ENCODE peak calls at places on chromosomes 1 and 21, in ten cellular contexts. One of them, this sample, is unnamed.
A peak's percentile ranks its signal among the peaks of the same experiment; 100 is the strongest.

GRCh38 chr1:205488074-205488723 is 16.3 kb upstream of the CDK18 start:
- DNase-seq in stimulated activated CD4-positive, alpha-beta T cell treated with anti-CD3 and anti-CD28 coated beads, TNF-alpha, amount 100 ng/mL, for 24 hours: peak; percentile 20
- DNase-seq in RCC 7860: peak; percentile 42
- DNase-seq in psoas muscle: no peak
- DNase-seq in HAP-1: peak; percentile 74
- DNase-seq in heart left ventricle: peak; percentile 51
- DNase-seq in stimulated activated naive CD8-positive, alpha-beta T cell treated with anti-CD3 and anti-CD28 coated beads, Interleukin-15, Interleukin-2, amounts not matched to agents 100 U/mL and 50 U/mL, for 24 hours: peak; percentile 63
- DNase-seq in T-helper 1 cell: no peak
- DNase-seq in MV-4-11: peak; percentile 62
- DNase-seq in HTR-8/SVneo: peak; percentile 88
- DNase-seq in this sample: peak; percentile 69

GRCh38 chr1:201763439-201764140 is 65.4 kb upstream of the IPO9 start:
- DNase-seq in stimulated activated CD4-positive, alpha-beta T cell treated with anti-CD3 and anti-CD28 coated beads, TNF-alpha, amount 100 ng/mL, for 24 hours: no peak
- DNase-seq in RCC 7860: no peak
- DNase-seq in psoas muscle: no peak
- DNase-seq in HAP-1: no peak
- DNase-seq in heart left ventricle: no peak
- DNase-seq in stimulated activated naive CD8-positive, alpha-beta T cell treated with anti-CD3 and anti-CD28 coated beads, Interleukin-15, Interleukin-2, amounts not matched to agents 100 U/mL and 50 U/mL, for 24 hours: no peak
- DNase-seq in T-helper 1 cell: no peak
- DNase-seq in MV-4-11: no peak
- DNase-seq in HTR-8/SVneo: no peak
- DNase-seq in this sample: no peak

GRCh38 chr21:42279341-42279871 is 35.8 kb downstream of the TFF3 start:
- DNase-seq in stimulated activated CD4-positive, alpha-beta T cell treated with anti-CD3 and anti-CD28 coated beads, TNF-alpha, amount 100 ng/mL, for 24 hours: no peak
- DNase-seq in RCC 7860: no peak
- DNase-seq in psoas muscle: no peak
- DNase-seq in HAP-1: no peak
- DNase-seq in heart left ventricle: no peak
- DNase-seq in stimulated activated naive CD8-positive, alpha-beta T cell treated with anti-CD3 and anti-CD28 coated beads, Interleukin-15, Interleukin-2, amounts not matched to agents 100 U/mL and 50 U/mL, for 24 hours: no peak
- DNase-seq in T-helper 1 cell: no peak
- DNase-seq in MV-4-11: no peak
- DNase-seq in HTR-8/SVneo: no peak
- DNase-seq in this sample: no peak

GRCh38 chr1:171654705-171655214 is 2.3 kb upstream of the MYOC start:
- DNase-seq in stimulated activated CD4-positive, alpha-beta T cell treated with anti-CD3 and anti-CD28 coated beads, TNF-alpha, amount 100 ng/mL, for 24 hours: no peak
- DNase-seq in RCC 7860: no peak
- DNase-seq in psoas muscle: no peak
- DNase-seq in HAP-1: no peak
- DNase-seq in heart left ventricle: no peak
- DNase-seq in stimulated activated naive CD8-positive, alpha-beta T cell treated with anti-CD3 and anti-CD28 coated beads, Interleukin-15, Interleukin-2, amounts not matched to agents 100 U/mL and 50 U/mL, for 24 hours: no peak
- DNase-seq in T-helper 1 cell: no peak
- DNase-seq in MV-4-11: no peak
- DNase-seq in HTR-8/SVneo: no peak
- DNase-seq in this sample: peak; percentile 59

GRCh38 chr1:88061106-88061829 is 622.8 kb upstream of the PKN2 start:
- DNase-seq in stimulated activated CD4-positive, alpha-beta T cell treated with anti-CD3 and anti-CD28 coated beads, TNF-alpha, amount 100 ng/mL, for 24 hours: no peak
- DNase-seq in RCC 7860: peak; percentile 53
- DNase-seq in psoas muscle: no peak
- DNase-seq in HAP-1: peak; percentile 71
- DNase-seq in heart left ventricle: peak; percentile 41
- DNase-seq in stimulated activated naive CD8-positive, alpha-beta T cell treated with anti-CD3 and anti-CD28 coated beads, Interleukin-15, Interleukin-2, amounts not matched to agents 100 U/mL and 50 U/mL, for 24 hours: no peak
- DNase-seq in T-helper 1 cell: no peak
- DNase-seq in MV-4-11: peak; percentile 41
- DNase-seq in HTR-8/SVneo: peak; percentile 9
- DNase-seq in this sample: peak; percentile 63

GRCh38 chr1:167752219-167752985 is 30.6 kb downstream of the MPZL1 start:
- DNase-seq in stimulated activated CD4-positive, alpha-beta T cell treated with anti-CD3 and anti-CD28 coated beads, TNF-alpha, amount 100 ng/mL, for 24 hours: no peak
- DNase-seq in RCC 7860: no peak
- DNase-seq in psoas muscle: no peak
- DNase-seq in HAP-1: no peak
- DNase-seq in heart left ventricle: no peak
- DNase-seq in stimulated activated naive CD8-positive, alpha-beta T cell treated with anti-CD3 and anti-CD28 coated beads, Interleukin-15, Interleukin-2, amounts not matched to agents 100 U/mL and 50 U/mL, for 24 hours: no peak
- DNase-seq in T-helper 1 cell: no peak
- DNase-seq in MV-4-11: no peak
- DNase-seq in HTR-8/SVneo: no peak
- DNase-seq in this sample: no peak

GRCh38 chr1:231487019-231487418 is 41.5 kb upstream of the TSNAX start:
- DNase-seq in stimulated activated CD4-positive, alpha-beta T cell treated with anti-CD3 and anti-CD28 coated beads, TNF-alpha, amount 100 ng/mL, for 24 hours: no peak
- DNase-seq in RCC 7860: no peak
- DNase-seq in psoas muscle: no peak
- DNase-seq in HAP-1: no peak
- DNase-seq in heart left ventricle: no peak
- DNase-seq in stimulated activated naive CD8-positive, alpha-beta T cell treated with anti-CD3 and anti-CD28 coated beads, Interleukin-15, Interleukin-2, amounts not matched to agents 100 U/mL and 50 U/mL, for 24 hours: no peak
- DNase-seq in T-helper 1 cell: no peak
- DNase-seq in MV-4-11: peak; percentile 25
- DNase-seq in HTR-8/SVneo: no peak
- DNase-seq in this sample: no peak

GRCh38 chr1:206784471-206784903 is 12.2 kb upstream of the IL10 start:
- DNase-seq in stimulated activated CD4-positive, alpha-beta T cell treated with anti-CD3 and anti-CD28 coated beads, TNF-alpha, amount 100 ng/mL, for 24 hours: peak; percentile 94
- DNase-seq in RCC 7860: no peak
- DNase-seq in psoas muscle: no peak
- DNase-seq in HAP-1: no peak
- DNase-seq in heart left ventricle: no peak
- DNase-seq in stimulated activated naive CD8-positive, alpha-beta T cell treated with anti-CD3 and anti-CD28 coated beads, Interleukin-15, Interleukin-2, amounts not matched to agents 100 U/mL and 50 U/mL, for 24 hours: peak; percentile 89
- DNase-seq in T-helper 1 cell: peak; percentile 41
- DNase-seq in MV-4-11: no peak
- DNase-seq in HTR-8/SVneo: no peak
- DNase-seq in this sample: no peak

GRCh38 chr21:44462834-44463200 is 7.5 kb downstream of the LRRC3 start:
- DNase-seq in stimulated activated CD4-positive, alpha-beta T cell treated with anti-CD3 and anti-CD28 coated beads, TNF-alpha, amount 100 ng/mL, for 24 hours: no peak
- DNase-seq in RCC 7860: no peak
- DNase-seq in psoas muscle: no peak
- DNase-seq in HAP-1: no peak
- DNase-seq in heart left ventricle: no peak
- DNase-seq in stimulated activated naive CD8-positive, alpha-beta T cell treated with anti-CD3 and anti-CD28 coated beads, Interleukin-15, Interleukin-2, amounts not matched to agents 100 U/mL and 50 U/mL, for 24 hours: no peak
- DNase-seq in T-helper 1 cell: no peak
- DNase-seq in MV-4-11: no peak
- DNase-seq in HTR-8/SVneo: no peak
- DNase-seq in this sample: no peak

GRCh38 chr1:176754663-176755062 is 291.7 kb downstream of the PAPPA2 start:
- DNase-seq in stimulated activated CD4-positive, alpha-beta T cell treated with anti-CD3 and anti-CD28 coated beads, TNF-alpha, amount 100 ng/mL, for 24 hours: no peak
- DNase-seq in RCC 7860: no peak
- DNase-seq in psoas muscle: no peak
- DNase-seq in HAP-1: no peak
- DNase-seq in heart left ventricle: no peak
- DNase-seq in stimulated activated naive CD8-positive, alpha-beta T cell treated with anti-CD3 and anti-CD28 coated beads, Interleukin-15, Interleukin-2, amounts not matched to agents 100 U/mL and 50 U/mL, for 24 hours: no peak
- DNase-seq in T-helper 1 cell: no peak
- DNase-seq in MV-4-11: no peak
- DNase-seq in HTR-8/SVneo: no peak
- DNase-seq in this sample: no peak

GRCh38 chr1:220803401-220804201 is 16.9 kb downstream of the MTARC1 start:
- DNase-seq in stimulated activated CD4-positive, alpha-beta T cell treated with anti-CD3 and anti-CD28 coated beads, TNF-alpha, amount 100 ng/mL, for 24 hours: no peak
- DNase-seq in RCC 7860: peak; percentile 18
- DNase-seq in psoas muscle: no peak
- DNase-seq in HAP-1: peak; percentile 60
- DNase-seq in heart left ventricle: no peak
- DNase-seq in stimulated activated naive CD8-positive, alpha-beta T cell treated with anti-CD3 and anti-CD28 coated beads, Interleukin-15, Interleukin-2, amounts not matched to agents 100 U/mL and 50 U/mL, for 24 hours: peak; percentile 15
- DNase-seq in T-helper 1 cell: no peak
- DNase-seq in MV-4-11: peak; percentile 36
- DNase-seq in HTR-8/SVneo: no peak
- DNase-seq in this sample: no peak

GRCh38 chr1:76659171-76659940 is 207.9 kb upstream of the ST6GALNAC5 start:
- DNase-seq in stimulated activated CD4-positive, alpha-beta T cell treated with anti-CD3 and anti-CD28 coated beads, TNF-alpha, amount 100 ng/mL, for 24 hours: no peak
- DNase-seq in RCC 7860: peak; percentile 14
- DNase-seq in psoas muscle: no peak
- DNase-seq in HAP-1: no peak
- DNase-seq in heart left ventricle: no peak
- DNase-seq in stimulated activated naive CD8-positive, alpha-beta T cell treated with anti-CD3 and anti-CD28 coated beads, Interleukin-15, Interleukin-2, amounts not matched to agents 100 U/mL and 50 U/mL, for 24 hours: no peak
- DNase-seq in T-helper 1 cell: no peak
- DNase-seq in MV-4-11: no peak
- DNase-seq in HTR-8/SVneo: no peak
- DNase-seq in this sample: no peak

GRCh38 chr1:151970641-151971040 is 23.0 kb downstream of the S100A10 start:
- DNase-seq in stimulated activated CD4-positive, alpha-beta T cell treated with anti-CD3 and anti-CD28 coated beads, TNF-alpha, amount 100 ng/mL, for 24 hours: no peak
- DNase-seq in RCC 7860: no peak
- DNase-seq in psoas muscle: no peak
- DNase-seq in HAP-1: no peak
- DNase-seq in heart left ventricle: no peak
- DNase-seq in stimulated activated naive CD8-positive, alpha-beta T cell treated with anti-CD3 and anti-CD28 coated beads, Interleukin-15, Interleukin-2, amounts not matched to agents 100 U/mL and 50 U/mL, for 24 hours: no peak
- DNase-seq in T-helper 1 cell: no peak
- DNase-seq in MV-4-11: no peak
- DNase-seq in HTR-8/SVneo: no peak
- DNase-seq in this sample: no peak

GRCh38 chr1:64757213-64757612 is 12.3 kb downstream of the RAVER2 start:
- DNase-seq in stimulated activated CD4-positive, alpha-beta T cell treated with anti-CD3 and anti-CD28 coated beads, TNF-alpha, amount 100 ng/mL, for 24 hours: no peak
- DNase-seq in RCC 7860: no peak
- DNase-seq in psoas muscle: no peak
- DNase-seq in HAP-1: no peak
- DNase-seq in heart left ventricle: no peak
- DNase-seq in stimulated activated naive CD8-positive, alpha-beta T cell treated with anti-CD3 and anti-CD28 coated beads, Interleukin-15, Interleukin-2, amounts not matched to agents 100 U/mL and 50 U/mL, for 24 hours: no peak
- DNase-seq in T-helper 1 cell: no peak
- DNase-seq in MV-4-11: no peak
- DNase-seq in HTR-8/SVneo: no peak
- DNase-seq in this sample: peak; percentile 32

GRCh38 chr1:201676061-201676644 is 137.2 kb downstream of the NAV1 start:
- DNase-seq in stimulated activated CD4-positive, alpha-beta T cell treated with anti-CD3 and anti-CD28 coated beads, TNF-alpha, amount 100 ng/mL, for 24 hours: no peak
- DNase-seq in RCC 7860: peak; percentile 36
- DNase-seq in psoas muscle: peak; percentile 34
- DNase-seq in HAP-1: no peak
- DNase-seq in heart left ventricle: no peak
- DNase-seq in stimulated activated naive CD8-positive, alpha-beta T cell treated with anti-CD3 and anti-CD28 coated beads, Interleukin-15, Interleukin-2, amounts not matched to agents 100 U/mL and 50 U/mL, for 24 hours: no peak
- DNase-seq in T-helper 1 cell: no peak
- DNase-seq in MV-4-11: peak; percentile 10
- DNase-seq in HTR-8/SVneo: peak; percentile 62
- DNase-seq in this sample: peak; percentile 65

GRCh38 chr1:183844806-183845205 is 39.9 kb downstream of the RGL1 start:
- DNase-seq in stimulated activated CD4-positive, alpha-beta T cell treated with anti-CD3 and anti-CD28 coated beads, TNF-alpha, amount 100 ng/mL, for 24 hours: no peak
- DNase-seq in RCC 7860: no peak
- DNase-seq in psoas muscle: no peak
- DNase-seq in HAP-1: no peak
- DNase-seq in heart left ventricle: no peak
- DNase-seq in stimulated activated naive CD8-positive, alpha-beta T cell treated with anti-CD3 and anti-CD28 coated beads, Interleukin-15, Interleukin-2, amounts not matched to agents 100 U/mL and 50 U/mL, for 24 hours: no peak
- DNase-seq in T-helper 1 cell: no peak
- DNase-seq in MV-4-11: no peak
- DNase-seq in HTR-8/SVneo: no peak
- DNase-seq in this sample: no peak

GRCh38 chr1:30386145-30386926 is 337.0 kb downstream of the MATN1 start:
- DNase-seq in stimulated activated CD4-positive, alpha-beta T cell treated with anti-CD3 and anti-CD28 coated beads, TNF-alpha, amount 100 ng/mL, for 24 hours: no peak
- DNase-seq in RCC 7860: no peak
- DNase-seq in psoas muscle: no peak
- DNase-seq in HAP-1: no peak
- DNase-seq in heart left ventricle: no peak
- DNase-seq in stimulated activated naive CD8-positive, alpha-beta T cell treated with anti-CD3 and anti-CD28 coated beads, Interleukin-15, Interleukin-2, amounts not matched to agents 100 U/mL and 50 U/mL, for 24 hours: no peak
- DNase-seq in T-helper 1 cell: no peak
- DNase-seq in MV-4-11: no peak
- DNase-seq in HTR-8/SVneo: no peak
- DNase-seq in this sample: no peak

GRCh38 chr21:46095106-46095719 is 2.7 kb upstream of the COL6A2 start:
- DNase-seq in stimulated activated CD4-positive, alpha-beta T cell treated with anti-CD3 and anti-CD28 coated beads, TNF-alpha, amount 100 ng/mL, for 24 hours: no peak
- DNase-seq in RCC 7860: no peak
- DNase-seq in psoas muscle: peak; percentile 33
- DNase-seq in HAP-1: no peak
- DNase-seq in heart left ventricle: no peak
- DNase-seq in stimulated activated naive CD8-positive, alpha-beta T cell treated with anti-CD3 and anti-CD28 coated beads, Interleukin-15, Interleukin-2, amounts not matched to agents 100 U/mL and 50 U/mL, for 24 hours: no peak
- DNase-seq in T-helper 1 cell: no peak
- DNase-seq in MV-4-11: no peak
- DNase-seq in HTR-8/SVneo: no peak
- DNase-seq in this sample: peak; percentile 36

GRCh38 chr1:163528710-163529348 is 207.1 kb downstream of the NUF2 start:
- DNase-seq in stimulated activated CD4-positive, alpha-beta T cell treated with anti-CD3 and anti-CD28 coated beads, TNF-alpha, amount 100 ng/mL, for 24 hours: no peak
- DNase-seq in RCC 7860: peak; percentile 19
- DNase-seq in psoas muscle: no peak
- DNase-seq in HAP-1: peak; percentile 46
- DNase-seq in heart left ventricle: no peak
- DNase-seq in stimulated activated naive CD8-positive, alpha-beta T cell treated with anti-CD3 and anti-CD28 coated beads, Interleukin-15, Interleukin-2, amounts not matched to agents 100 U/mL and 50 U/mL, for 24 hours: peak; percentile 10
- DNase-seq in T-helper 1 cell: no peak
- DNase-seq in MV-4-11: peak; percentile 40
- DNase-seq in HTR-8/SVneo: peak; percentile 1
- DNase-seq in this sample: no peak

GRCh38 chr1:167401260-167401873 is 117.0 kb downstream of the CD247 start:
- DNase-seq in stimulated activated CD4-positive, alpha-beta T cell treated with anti-CD3 and anti-CD28 coated beads, TNF-alpha, amount 100 ng/mL, for 24 hours: peak; percentile 37
- DNase-seq in RCC 7860: peak; percentile 41
- DNase-seq in psoas muscle: no peak
- DNase-seq in HAP-1: peak; percentile 67
- DNase-seq in heart left ventricle: no peak
- DNase-seq in stimulated activated naive CD8-positive, alpha-beta T cell treated with anti-CD3 and anti-CD28 coated beads, Interleukin-15, Interleukin-2, amounts not matched to agents 100 U/mL and 50 U/mL, for 24 hours: peak; percentile 55
- DNase-seq in T-helper 1 cell: peak; percentile 21
- DNase-seq in MV-4-11: peak; percentile 40
- DNase-seq in HTR-8/SVneo: peak; percentile 45
- DNase-seq in this sample: peak; percentile 68